ENCODE peak calls at places on chromosomes 7 and 10, in nine cellular contexts. L, F, R, M, Q, T, Z, I and O are unnamed samples.

GRCh38 chr7:114930829-114931655 is 9.1 kb downstream of the MDFIC start:
- DNase-seq in I (no peak), Q (no peak), L (no peak), F (no peak), M (no peak), R (no peak), T (no peak), Z (peak; percentile 12), O (no peak)

GRCh38 chr7:96300487-96300886 is 21.4 kb downstream of the SLC25A13 start:
- DNase-seq in R (no peak), M (no peak), Z (no peak), I (no peak), F (no peak), L (no peak), T (no peak), Q (no peak), O (no peak)

GRCh38 chr10:115975506-115975905 is 297.5 kb downstream of the GFRA1 start:
- DNase-seq in Z (no peak), F (no peak), I (no peak), Q (no peak), L (no peak), T (no peak), M (no peak), R (no peak), O (no peak)

GRCh38 chr7:1673581-1674102 is 3.6 kb downstream of the ELFN1 start:
- DNase-seq in F (no peak), M (no peak), L (no peak), R (no peak), I (no peak), T (no peak), Z (no peak), Q (peak; percentile 7), O (no peak)

GRCh38 chr7:18040196-18040595 is 12.6 kb upstream of the PRPS1L1 start:
- DNase-seq in Q (no peak), I (peak; percentile 35), F (peak; percentile 54), M (no peak), L (no peak), Z (no peak), R (no peak), T (peak; percentile 55), O (no peak)

GRCh38 chr10:24427678-24428409 is 218.9 kb downstream of the KIAA1217 start:
- DNase-seq in Q (no peak), T (no peak), F (no peak), L (peak; percentile 36), R (no peak), I (no peak), M (no peak), Z (no peak), O (no peak)

GRCh38 chr7:4665661-4666060 is 16.4 kb upstream of the FOXK1 start:
- DNase-seq in F (peak; percentile 95), T (peak; percentile 88), Q (no peak), I (no peak), Z (peak; percentile 65), R (no peak), L (no peak), M (no peak), O (no peak)

GRCh38 chr10:31143331-31143935 is 111.8 kb upstream of the ZNF438 start:
- DNase-seq in T (no peak), F (no peak), Q (no peak), L (no peak), M (no peak), Z (no peak), R (no peak), I (no peak), O (no peak)

GRCh38 chr10:49605939-49606509 is 4.1 kb upstream of the SLC18A3 start:
- DNase-seq in Z (no peak), F (no peak), Q (no peak), L (no peak), R (no peak), I (no peak), M (no peak), T (no peak), O (no peak)

GRCh38 chr7:139735466-139735865 is 42.3 kb downstream of the HIPK2 start:
- DNase-seq in L (no peak), I (no peak), F (no peak), R (no peak), Q (no peak), Z (no peak), M (no peak), T (no peak), O (no peak)

GRCh38 chr7:139732471-139733167 is 45.2 kb downstream of the HIPK2 start:
- DNase-seq in T (no peak), F (no peak), Q (no peak), R (no peak), I (no peak), M (no peak), L (no peak), Z (no peak), O (no peak)

GRCh38 chr7:139735912-139736595 is 41.7 kb downstream of the HIPK2 start:
- DNase-seq in Z (no peak), F (no peak), Q (no peak), R (no peak), L (no peak), T (no peak), M (no peak), I (no peak), O (no peak)

GRCh38 chr7:139733751-139734150 is 44.0 kb downstream of the HIPK2 start:
- DNase-seq in L (no peak), F (no peak), Q (no peak), I (no peak), M (no peak), T (no peak), Z (peak; percentile 44), R (no peak), O (no peak)

GRCh38 chr7:139734395-139734794 is 43.4 kb downstream of the HIPK2 start:
- DNase-seq in L (no peak), F (peak; percentile 99), M (no peak), R (no peak), T (peak; percentile 46), Z (peak; percentile 92), Q (no peak), I (peak; percentile 65), O (no peak)
- TF ChIP-seq CTCF in L (no peak), F (no peak), M (no peak), R (no peak), T (no peak), Z (no peak), Q (no peak), I (no peak), O (no peak)

GRCh38 chr10:69759641-69760040 is 42.1 kb upstream of the COL13A1 start:
- DNase-seq in L (no peak), Z (no peak), F (no peak), M (no peak), I (no peak), R (no peak), T (peak; percentile 32), Q (no peak), O (no peak)

GRCh38 chr10:69758310-69758728 is 43.4 kb upstream of the COL13A1 start:
- DNase-seq in M (no peak), Z (no peak), I (no peak), F (no peak), T (no peak), L (no peak), R (no peak), Q (no peak), O (no peak)

GRCh38 chr10:69757206-69757552 is 44.5 kb upstream of the COL13A1 start:
- DNase-seq in F (no peak), T (no peak), Q (no peak), Z (no peak), R (no peak), I (no peak), L (no peak), M (no peak), O (no peak)

GRCh38 chr10:69756279-69756678 is 45.4 kb upstream of the COL13A1 start:
- DNase-seq in T (no peak), Q (no peak), L (no peak), Z (no peak), I (no peak), F (no peak), M (no peak), R (no peak), O (no peak)

GRCh38 chr10:69757553-69758309 is 44.0 kb upstream of the COL13A1 start:
- DNase-seq in L (peak; percentile 31), F (peak; percentile 68), I (no peak), T (no peak), Z (peak; percentile 48), R (no peak), M (peak; percentile 30), Q (no peak), O (no peak)
- TF ChIP-seq CTCF in L (no peak), F (no peak), I (no peak), T (no peak), Z (no peak), R (no peak), M (no peak), Q (no peak), O (no peak)

GRCh38 chr7:85018498-85018897 is 168.4 kb downstream of the SEMA3D start:
- DNase-seq in Q (no peak), M (no peak), T (no peak), I (no peak), R (no peak), F (peak; percentile 40), Z (no peak), L (no peak), O (no peak)
- TF ChIP-seq CTCF in Q (no peak), M (no peak), T (peak; percentile 17), I (no peak), R (no peak), F (peak; percentile 16), Z (no peak), L (no peak), O (no peak)

GRCh38 chr7:112745635-112746034 is 44.6 kb downstream of the TMEM168 start:
- DNase-seq in L (no peak), R (no peak), M (no peak), T (no peak), F (no peak), Q (no peak), I (no peak), Z (no peak), O (no peak)

GRCh38 chr7:112748381-112748780 is 41.8 kb downstream of the TMEM168 start:
- DNase-seq in M (no peak), Z (no peak), F (no peak), T (no peak), I (no peak), R (no peak), Q (no peak), L (no peak), O (no peak)

GRCh38 chr7:112752576-112752975 is 37.6 kb downstream of the TMEM168 start:
- DNase-seq in T (no peak), Z (no peak), L (no peak), I (no peak), F (peak; percentile 10), R (no peak), M (no peak), Q (no peak), O (no peak)

GRCh38 chr7:112753298-112753697 is 36.9 kb downstream of the TMEM168 start:
- DNase-seq in I (no peak), F (no peak), M (no peak), Q (no peak), Z (no peak), L (no peak), R (no peak), T (no peak), O (no peak)

GRCh38 chr7:112749775-112750174 is 40.4 kb downstream of the TMEM168 start:
- DNase-seq in Q (no peak), M (no peak), I (no peak), R (no peak), T (no peak), Z (no peak), F (no peak), L (no peak), O (no peak)
- TF ChIP-seq CTCF in Q (peak; percentile 27), M (no peak), I (no peak), R (peak; percentile 34), T (peak; percentile 4), Z (no peak), F (no peak), L (no peak), O (no peak)